ENCODE peak calls at places on chromosomes 4 and X, in five cellular contexts. A is breast epithelium, C is GM23338, N is spleen, J is sigmoid colon. E is an unnamed sample.

GRCh38 chr4:137949746-137950145 is 292.4 kb downstream of the SLC7A11 start:
- DNase-seq in J (no peak), C (no peak), N (no peak), A (no peak), E (no peak)

GRCh38 chrX:124033821-124034220 is 72.3 kb downstream of the STAG2 start:
- DNase-seq in J (no peak), N (no peak), A (no peak), C (no peak), E (no peak)

GRCh38 chrX:76454456-76454927 is 27.0 kb downstream of the MAGEE1 start:
- DNase-seq in J (no peak), N (peak), A (no peak), C (peak), E (no peak)

GRCh38 chrX:27583976-27584375 is 6.2 kb upstream of the DCAF8L2 start:
- DNase-seq in C (no peak), N (no peak), J (no peak), A (no peak), E (no peak)

GRCh38 chr4:184417802-184418511 is 56.4 kb downstream of the IRF2 start:
- DNase-seq in J (no peak), A (no peak), N (no peak), C (no peak), E (no peak)

GRCh38 chr4:165929662-165930061 is 56.6 kb downstream of the TLL1 start:
- DNase-seq in C (no peak), J (no peak), A (no peak), N (no peak), E (no peak)

GRCh38 chr4:31461425-31461824 is 741.3 kb downstream of the PCDH7 start:
- DNase-seq in N (no peak), A (no peak), J (no peak), C (no peak), E (no peak)

GRCh38 chrX:134480061-134480460 is 20.1 kb downstream of the HPRT1 start:
- DNase-seq in A (no peak), N (no peak), J (no peak), C (no peak), E (no peak)

GRCh38 chr4:113901994-113902787 is 77.3 kb downstream of the ARSJ start:
- DNase-seq in J (no peak), A (peak), N (peak), C (no peak), E (no peak)

GRCh38 chr4:88244821-88245579 is 39.4 kb downstream of the PPM1K start:
- DNase-seq in C (peak), J (no peak), A (no peak), N (peak), E (no peak)

GRCh38 chrX:97743014-97743413 is 859.3 kb downstream of the RPA4 start:
- DNase-seq in N (no peak), A (no peak), J (no peak), C (peak), E (no peak)

GRCh38 chrX:1164322-1165288 is 47.8 kb downstream of the CRLF2 start:
- DNase-seq in N (peak), A (no peak), C (peak), J (peak), E (peak)

GRCh38 chr4:1777822-1778641 is 15.1 kb upstream of the FGFR3 start:
- DNase-seq in A (no peak), N (no peak), C (peak), J (no peak), E (no peak)

GRCh38 chr4:8723222-8723980 is 130.8 kb downstream of the CPZ start:
- DNase-seq in C (no peak), J (peak), N (peak), A (no peak), E (peak)

GRCh38 chrX:38103857-38104812 is 97.8 kb downstream of the SYTL5 start:
- DNase-seq in N (no peak), C (no peak), A (no peak), J (no peak), E (no peak)

GRCh38 chr4:2272026-2272827 is 10.3 kb upstream of the MXD4 start:
- DNase-seq in A (no peak), J (no peak), C (no peak), N (peak), E (no peak)

GRCh38 chr4:13484749-13485345 is 707 bp upstream of the RAB28 start:
- DNase-seq in C (peak), N (no peak), J (no peak), A (no peak), E (no peak)

GRCh38 chr4:23238848-23239247 is 546.1 kb downstream of the GBA3 start:
- DNase-seq in N (no peak), A (no peak), J (no peak), C (no peak), E (no peak)

GRCh38 chr4:55358668-55359067 is 12.6 kb downstream of the SRD5A3 start:
- DNase-seq in J (no peak), N (no peak), C (no peak), A (no peak), E (no peak)

GRCh38 chrX:24372021-24372763 is 11.8 kb downstream of the SUPT20HL1 start:
- DNase-seq in C (peak), N (no peak), A (no peak), J (no peak), E (no peak)

GRCh38 chrX:123859409-123859827 is 435 bp upstream of the XIAP start:
- DNase-seq in N (no peak), A (no peak), C (peak), J (no peak), E (no peak)

GRCh38 chrX:22314211-22314610 is 41.5 kb downstream of the CBLL2 start:
- DNase-seq in N (no peak), A (no peak), J (no peak), C (no peak), E (no peak)

GRCh38 chr4:182369211-182369610 is 126.0 kb downstream of the TENM3 start:
- DNase-seq in C (peak), A (no peak), J (no peak), N (no peak), E (no peak)

GRCh38 chrX:1537031-1537715 is at the start of gene P2RY8:
- DNase-seq in J (peak), N (peak), A (peak), C (no peak), E (peak)

GRCh38 chr4:169791064-169791463 is 33.3 kb upstream of the HPF1 start:
- DNase-seq in A (no peak), J (no peak), C (no peak), N (no peak), E (no peak)

GRCh38 chrX:50470103-50471031 is at the start of gene DGKK:
- DNase-seq in A (no peak), C (peak), J (no peak), N (peak), E (no peak)

GRCh38 chrX:118513120-118513899 is 17.7 kb downstream of the DOCK11 start:
- DNase-seq in C (no peak), A (no peak), J (no peak), N (no peak), E (no peak)

GRCh38 chrX:45767021-45767491 is 566.4 kb upstream of the DIPK2B start:
- DNase-seq in N (no peak), J (no peak), C (no peak), A (no peak), E (no peak)

GRCh38 chrX:78476701-78477100 is 149.3 kb upstream of the CYSLTR1 start:
- DNase-seq in A (no peak), N (no peak), J (no peak), C (no peak), E (no peak)

GRCh38 chr4:151331276-151332042 is 6.1 kb upstream of the SH3D19 start:
- DNase-seq in J (no peak), N (no peak), C (no peak), A (no peak), E (no peak)

GRCh38 chr4:156765277-156765676 is 206.3 kb downstream of the PDGFC start:
- DNase-seq in A (no peak), N (no peak), J (no peak), C (no peak), E (no peak)

GRCh38 chr4:8911311-8912088 is 39.9 kb upstream of the HMX1 start:
- DNase-seq in A (peak), J (peak), C (no peak), N (peak), E (peak)

GRCh38 chrX:39133971-39134370 is 332.7 kb downstream of the MID1IP1 start:
- DNase-seq in N (peak), C (peak), J (no peak), A (no peak), E (no peak)

GRCh38 chr4:106584590-106584989 is 216.0 kb upstream of the GIMD1 start:
- DNase-seq in N (no peak), J (no peak), A (no peak), C (no peak), E (no peak)

GRCh38 chr4:77605210-77605902 is at the start of gene CXCL13:
- DNase-seq in A (no peak), J (no peak), N (no peak), C (no peak), E (no peak)

GRCh38 chrX:109760922-109761250 is 27.8 kb upstream of the ACSL4 start:
- DNase-seq in N (no peak), A (no peak), J (no peak), C (peak), E (no peak)

GRCh38 chr4:24279911-24280375 is 304.4 kb downstream of the DHX15 start:
- DNase-seq in N (no peak), A (no peak), C (no peak), J (no peak), E (no peak)

GRCh38 chr4:125445525-125445924 is 130.8 kb downstream of the FAT4 start:
- DNase-seq in C (no peak), A (no peak), N (no peak), J (no peak), E (no peak)
- TF ChIP-seq POLR2AphosphoS5 in C (no peak), A (no peak), N (no peak), J (peak), E (no peak)

GRCh38 chr4:42482516-42483327 is 85.4 kb downstream of the SHISA3 start:
- DNase-seq in C (no peak), N (no peak), A (no peak), J (no peak), E (no peak)
- TF ChIP-seq POLR2AphosphoS5 in C (no peak), N (no peak), A (no peak), J (no peak), E (no peak)

GRCh38 chrX:69318651-69319305 is 153.5 kb upstream of the PJA1 start:
- DNase-seq in J (no peak), A (no peak), N (no peak), C (no peak), E (no peak)

GRCh38 chrX:69321789-69322188 is 156.5 kb upstream of the PJA1 start:
- DNase-seq in N (no peak), A (no peak), C (no peak), J (no peak), E (no peak)

GRCh38 chrX:69320116-69320515 is 154.9 kb upstream of the PJA1 start:
- DNase-seq in J (no peak), N (no peak), A (no peak), C (no peak), E (no peak)

GRCh38 chrX:69319376-69319775 is 154.1 kb upstream of the PJA1 start:
- DNase-seq in C (no peak), A (no peak), J (no peak), N (no peak), E (no peak)

GRCh38 chrX:69321006-69321655 is 155.9 kb upstream of the PJA1 start:
- DNase-seq in A (no peak), C (no peak), N (no peak), J (no peak), E (no peak)
- TF ChIP-seq POLR2AphosphoS5 in A (no peak), C (no peak), N (no peak), J (no peak), E (no peak)

GRCh38 chr4:119729815-119730643 is 101.4 kb upstream of the PDE5A start:
- DNase-seq in A (no peak), N (no peak), C (no peak), J (no peak), E (no peak)
- TF ChIP-seq POLR2AphosphoS5 in A (no peak), N (no peak), C (no peak), J (no peak), E (no peak)

DNA sequence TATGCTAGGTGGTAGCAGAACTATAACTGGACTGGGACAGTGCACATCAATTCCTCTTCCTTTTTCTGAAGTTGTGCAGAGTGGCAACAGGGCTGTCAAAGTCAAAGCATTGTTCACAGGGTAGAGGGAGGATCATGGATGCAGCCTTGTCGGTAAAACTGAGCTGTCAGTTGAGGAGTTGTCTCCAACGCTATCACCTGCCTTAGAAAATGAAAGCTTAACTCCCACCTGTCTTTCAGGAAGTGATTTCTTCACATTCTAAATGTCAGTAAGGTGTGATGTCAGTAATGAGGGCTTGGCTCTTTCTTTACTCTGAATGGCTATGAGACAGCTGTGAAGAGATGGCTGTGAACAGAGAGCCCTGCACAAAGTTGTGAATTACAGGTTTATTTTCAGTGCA is 66.4 kb upstream of the BANK1 start:
- DNase-seq in N (no peak), C (no peak), J (no peak), A (no peak), E (no peak)
- TF ChIP-seq POLR2AphosphoS5 in N (no peak), C (no peak), J (no peak), A (no peak), E (no peak)

GRCh38 chr4:128454281-128455075 is 166.9 kb upstream of the PGRMC2 start:
- DNase-seq in C (peak), J (peak), A (peak), N (peak), E (peak)
- TF ChIP-seq POLR2AphosphoS5 in C (no peak), J (peak), A (peak), N (peak), E (peak)

DNA sequence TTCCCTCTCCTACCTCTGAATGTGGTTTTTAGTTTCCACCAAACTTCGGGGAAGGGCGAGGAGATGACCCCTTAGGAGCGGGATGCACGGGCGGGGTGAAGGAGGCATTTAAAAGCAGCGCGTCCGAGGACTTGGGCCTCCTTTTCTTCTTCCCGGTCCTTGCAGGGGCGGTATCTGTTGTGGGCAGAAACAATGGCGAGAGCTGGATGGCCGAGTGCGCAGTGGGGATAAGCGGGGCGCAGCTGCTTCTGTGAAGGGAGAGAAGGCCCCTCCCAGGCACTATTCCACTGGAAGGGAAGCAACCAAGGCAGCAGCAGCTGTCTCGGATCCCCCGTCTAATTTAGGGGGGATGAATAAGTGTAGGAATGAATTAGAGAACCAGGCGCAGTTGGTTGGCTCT is 930 bp downstream of the SMARCA5 start:
- DNase-seq in J (peak), C (peak), A (peak), N (peak), E (peak)
- TF ChIP-seq POLR2AphosphoS5 in J (no peak), C (peak), A (no peak), N (no peak), E (no peak)

GRCh38 chr4:680931-681645 is 6.7 kb downstream of the MYL5 start:
- DNase-seq in J (peak), N (peak), C (peak), A (no peak), E (peak)

GRCh38 chr4:682490-683172 is 6.3 kb downstream of the SLC49A3 start:
- DNase-seq in J (peak), C (no peak), A (no peak), N (peak), E (peak)

GRCh38 chr4:683247-683897 is 5.6 kb downstream of the SLC49A3 start:
- DNase-seq in C (no peak), A (no peak), N (peak), J (no peak), E (peak)

GRCh38 chr4:680565-680930 is 6.2 kb downstream of the MYL5 start:
- DNase-seq in J (peak), C (peak), A (no peak), N (peak), E (peak)

GRCh38 chr4:681736-682451 is 7.1 kb downstream of the SLC49A3 start:
- DNase-seq in J (peak), C (peak), N (peak), A (peak), E (peak)
- TF ChIP-seq POLR2AphosphoS5 in J (no peak), C (no peak), N (no peak), A (no peak), E (no peak)